ENCODE peak calls at places on chromosomes 13 and 19, in five cellular contexts. D, U, X, I and T are unnamed samples.

GRCh38 chr13:28136916-28137315 is 1.4 kb upstream of the PAN3 start:
- DNase-seq in D (no peak), U (no peak), X (no peak), I (no peak), T (peak)

GRCh38 chr19:2602391-2603181 is 99.9 kb downstream of the GNG7 start:
- DNase-seq in D (no peak), U (no peak), X (no peak), I (no peak), T (no peak)

GRCh38 chr13:32650705-32651311 is 64.6 kb downstream of the PDS5B start:
- DNase-seq in D (peak), U (no peak), X (peak), I (peak), T (no peak)

GRCh38 chr19:49555600-49556411 is 24.6 kb downstream of the NOSIP start:
- DNase-seq in D (peak), U (peak), X (no peak), I (no peak), T (no peak)

GRCh38 chr19:1265611-1266115 is 3.5 kb upstream of the CIRBP start:
- DNase-seq in D (no peak), U (no peak), X (no peak), I (no peak), T (no peak)

GRCh38 chr13:28655566-28655965 is 3.4 kb upstream of the POMP start:
- DNase-seq in D (no peak), U (no peak), X (no peak), I (no peak), T (no peak)

GRCh38 chr19:51891193-51891747 is 3.5 kb upstream of the ZNF577 start:
- DNase-seq in D (no peak), U (no peak), X (no peak), I (no peak), T (no peak)

GRCh38 chr13:100610399-100611347 is 22.1 kb upstream of the GGACT start:
- DNase-seq in D (no peak), U (no peak), X (no peak), I (peak), T (no peak)

GRCh38 chr19:1189419-1189818 is 15.4 kb upstream of the SBNO2 start:
- DNase-seq in D (peak), U (no peak), X (no peak), I (no peak), T (no peak)

GRCh38 chr13:59478908-59479307 is 684.8 kb downstream of the DIAPH3 start:
- DNase-seq in D (no peak), U (no peak), X (no peak), I (no peak), T (no peak)

GRCh38 chr13:36282818-36283432 is 14.7 kb downstream of the CCDC169 start:
- DNase-seq in D (no peak), U (no peak), X (no peak), I (no peak), T (no peak)

GRCh38 chr19:17220207-17220758 is 5.1 kb downstream of the USE1 start:
- DNase-seq in D (peak), U (no peak), X (no peak), I (no peak), T (no peak)

GRCh38 chr13:75326173-75327131 is 155.5 kb downstream of the TBC1D4 start:
- DNase-seq in D (peak), U (no peak), X (peak), I (no peak), T (peak)

GRCh38 chr19:5621945-5622464 is 571 bp downstream of the SAFB2 start:
- DNase-seq in D (no peak), U (no peak), X (no peak), I (no peak), T (no peak)

GRCh38 chr13:113495494-113496251 is 5.2 kb upstream of the DCUN1D2 start:
- DNase-seq in D (no peak), U (no peak), X (no peak), I (no peak), T (no peak)

GRCh38 chr19:2046046-2046907 is 4.8 kb downstream of the MKNK2 start:
- DNase-seq in D (peak), U (no peak), X (no peak), I (no peak), T (no peak)

GRCh38 chr13:98221234-98221633 is 44.2 kb upstream of the RNF113B start:
- DNase-seq in D (no peak), U (no peak), X (no peak), I (no peak), T (no peak)

GRCh38 chr13:92566767-92567166 is 659.8 kb upstream of the GPC6 start:
- DNase-seq in D (no peak), U (no peak), X (no peak), I (no peak), T (no peak)

GRCh38 chr13:28138756-28139470 is 568 bp downstream of the PAN3 start:
- DNase-seq in D (peak), U (peak), X (peak), I (peak), T (peak)

GRCh38 chr19:54351474-54351873 is 12.5 kb upstream of the LILRA4 start:
- DNase-seq in D (no peak), U (no peak), X (no peak), I (no peak), T (no peak)

GRCh38 chr13:75764251-75764650 is 128.1 kb downstream of the LMO7 start:
- DNase-seq in D (no peak), U (no peak), X (no peak), I (no peak), T (no peak)

GRCh38 chr13:85286081-85286480 is 513.1 kb downstream of the SLITRK6 start:
- DNase-seq in D (no peak), U (no peak), X (no peak), I (no peak), T (no peak)

GRCh38 chr13:101308247-101309013 is 107.9 kb downstream of the NALCN start:
- DNase-seq in D (no peak), U (no peak), X (no peak), I (no peak), T (no peak)

GRCh38 chr19:5104871-5105351 is 136.0 kb downstream of the KDM4B start:
- DNase-seq in D (no peak), U (no peak), X (no peak), I (no peak), T (no peak)

GRCh38 chr19:38685666-38686529 is 38.4 kb downstream of the ACTN4 start:
- DNase-seq in D (peak), U (no peak), X (no peak), I (no peak), T (no peak)

GRCh38 chr13:36431204-36432105 is 840 bp upstream of the CCNA1 start:
- DNase-seq in D (no peak), U (no peak), X (no peak), I (no peak), T (peak)

GRCh38 chr19:2775556-2776430 is 7.3 kb downstream of the SGTA start:
- DNase-seq in D (no peak), U (no peak), X (peak), I (no peak), T (no peak)

GRCh38 chr13:20714563-20715339 is 11.3 kb downstream of the IL17D start:
- DNase-seq in D (no peak), U (no peak), X (no peak), I (no peak), T (no peak)

GRCh38 chr19:42529248-42529764 is 1.0 kb upstream of the CEACAM1 start:
- DNase-seq in D (peak), U (peak), X (peak), I (no peak), T (peak)

GRCh38 chr13:33512880-33513554 is 227.5 kb upstream of the STARD13 start:
- DNase-seq in D (no peak), U (no peak), X (no peak), I (no peak), T (no peak)

GRCh38 chr19:2613507-2614295 is 88.8 kb downstream of the GNG7 start:
- DNase-seq in D (peak), U (no peak), X (no peak), I (no peak), T (no peak)

DNA sequence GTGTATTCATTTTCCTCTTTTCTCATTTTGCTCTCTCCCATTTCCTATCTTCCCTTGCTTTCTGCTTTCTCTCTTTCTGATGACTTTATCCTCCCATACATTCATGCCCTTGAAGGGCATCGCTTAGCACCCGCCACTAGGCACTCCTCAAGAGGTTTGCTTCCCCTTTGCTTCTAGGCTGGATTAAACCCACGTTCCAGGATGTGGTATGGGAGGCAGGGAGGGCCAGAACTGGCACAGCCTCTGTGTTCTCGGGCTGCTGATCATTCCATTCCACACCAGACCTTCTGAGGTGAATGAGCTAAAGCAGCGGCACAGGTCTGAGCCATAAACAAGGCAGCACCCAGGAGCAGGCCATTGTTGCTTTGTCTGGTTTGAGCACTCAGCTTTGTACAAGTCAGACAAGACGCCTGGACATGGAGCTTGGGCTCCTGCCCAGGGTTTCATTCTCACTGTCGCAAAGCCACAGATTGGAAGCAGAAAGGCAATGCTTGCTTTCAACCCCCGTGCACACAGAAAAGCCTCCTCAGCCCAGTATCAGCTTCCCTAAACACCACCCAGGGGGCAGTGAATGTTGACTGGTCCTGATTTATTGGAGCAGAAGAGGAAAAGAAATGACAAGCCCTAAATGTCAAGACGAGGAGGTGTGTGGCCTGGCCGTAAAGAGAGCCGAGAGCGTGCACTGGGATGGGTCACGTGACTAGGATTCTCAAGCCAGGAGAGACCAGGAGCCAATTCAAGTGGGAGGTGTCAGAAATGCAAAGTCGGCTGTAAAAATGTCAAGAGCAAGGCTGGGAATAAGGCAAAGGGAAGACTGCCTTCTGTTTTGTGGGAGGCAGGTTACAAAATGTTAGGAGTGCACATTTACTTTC is 218.0 kb upstream of the SERP2 start:
- DNase-seq in D (peak), U (no peak), X (no peak), I (no peak), T (no peak)
- TF ChIP-seq POLR2AphosphoS5 in D (no peak), U (no peak), X (no peak), I (no peak), T (no peak)

DNA sequence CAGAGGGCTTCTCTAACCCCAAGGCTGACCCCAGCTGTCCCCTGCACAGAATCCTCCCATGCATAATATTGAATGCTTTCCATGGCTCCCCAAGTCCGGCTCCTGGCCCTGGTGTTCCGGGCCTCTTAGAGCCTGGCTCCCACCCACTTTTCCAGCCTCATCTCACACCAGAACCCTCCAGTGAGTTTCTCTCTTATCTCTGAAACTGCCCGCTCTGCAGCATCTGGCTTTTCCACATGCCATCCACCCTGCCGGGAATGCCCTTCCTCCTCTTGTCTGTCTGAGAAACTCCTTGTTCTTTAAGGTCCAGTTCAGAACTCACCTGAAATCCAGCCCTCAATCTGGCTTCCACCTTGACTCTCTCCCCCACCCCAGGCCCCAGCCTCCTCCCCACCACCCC is 6.8 kb downstream of the SYNGR4 start:
- DNase-seq in D (no peak), U (no peak), X (no peak), I (no peak), T (no peak)
- TF ChIP-seq POLR2A in D (no peak), U (no peak), X (no peak), I (no peak), T (no peak)

DNA sequence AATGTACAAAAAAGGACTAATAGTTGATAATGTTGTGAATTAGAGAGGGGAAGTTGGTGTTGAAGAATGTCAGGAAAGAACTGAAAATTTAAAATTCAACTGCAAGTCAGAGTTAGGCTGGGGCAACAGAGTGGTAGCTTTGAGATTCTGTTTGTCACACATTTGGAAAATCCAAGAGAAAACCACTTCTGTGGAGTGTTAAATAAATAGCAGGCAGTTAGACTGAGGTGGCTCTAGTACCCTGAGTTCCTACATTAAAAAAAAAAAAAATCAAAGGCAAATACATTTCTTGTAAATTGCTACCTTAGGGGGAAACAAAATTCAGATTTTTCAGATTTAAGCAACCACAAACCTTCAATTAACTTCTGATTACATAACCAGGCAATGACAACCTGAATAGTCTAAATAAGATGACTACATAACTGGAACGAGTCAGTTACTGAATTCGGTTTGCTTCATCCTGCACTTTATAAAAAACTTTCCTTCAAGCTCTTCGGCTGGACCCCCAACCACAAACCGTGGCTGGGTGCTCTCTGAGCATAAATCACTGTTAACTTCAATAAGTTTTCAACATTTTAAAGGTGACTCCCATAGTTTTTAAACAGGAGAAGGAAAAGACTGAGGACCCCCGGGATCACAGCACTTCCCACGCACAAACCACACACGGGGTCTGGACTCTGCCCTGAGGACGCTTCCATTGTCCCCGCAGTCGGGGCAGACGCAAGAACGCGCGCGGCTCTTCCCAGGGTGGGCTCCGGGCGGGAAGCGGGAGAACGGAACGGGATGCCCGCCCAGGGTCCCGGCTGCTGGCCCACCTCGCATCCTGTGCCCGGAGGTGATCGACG is 725 bp downstream of the ZNF682 start:
- DNase-seq in D (no peak), U (no peak), X (no peak), I (no peak), T (no peak)
- TF ChIP-seq TAF1 in D (no peak), U (no peak), X (no peak), I (no peak), T (no peak)

DNA sequence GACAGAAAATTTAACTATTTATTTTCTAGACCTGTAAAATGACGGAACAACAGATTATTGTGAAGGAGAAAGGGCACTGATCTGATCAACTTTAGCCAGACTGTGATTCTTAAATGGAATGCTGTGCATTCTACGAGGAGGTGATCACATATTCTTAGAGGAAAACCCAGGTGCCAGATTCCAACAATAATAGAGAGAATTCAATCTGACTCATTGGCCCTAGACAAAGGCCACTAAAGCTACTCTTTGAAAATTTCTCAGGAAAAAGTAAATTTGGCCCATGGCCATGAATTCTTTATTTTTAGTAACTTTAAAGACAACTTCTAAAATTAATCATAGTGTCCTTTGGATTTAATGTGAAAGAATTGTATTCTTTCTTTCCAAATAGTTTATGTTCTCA is 58.6 kb upstream of the POSTN start:
- DNase-seq in D (no peak), U (no peak), X (no peak), I (no peak), T (no peak)
- TF ChIP-seq POLR2AphosphoS5 in D (no peak), U (no peak), X (no peak), I (no peak), T (no peak)